ENCODE peak calls at places on chromosomes 11 and 22, in eight cellular contexts. V, L, R, T, A, W, I and C are unnamed samples.

GRCh38 chr22:32206774-32207758 is 2.2 kb upstream of the RFPL2 start:
- DNase-seq in A (peak), L (peak), V (no peak), T (peak), I (no peak), R (no peak), W (peak), C (no peak)

GRCh38 chr22:32318361-32318760 is 39.3 kb upstream of the RFPL3 start:
- DNase-seq in A (no peak), V (no peak), W (no peak), T (no peak), L (no peak), I (no peak), R (no peak), C (no peak)

GRCh38 chr11:95764267-95764898 is 25.2 kb downstream of the FAM76B start:
- DNase-seq in W (no peak), I (no peak), L (no peak), R (no peak), T (peak), A (no peak), V (no peak), C (no peak)

GRCh38 chr11:72684236-72684912 is 10.2 kb upstream of the PDE2A start:
- DNase-seq in R (peak), W (peak), T (peak), A (peak), L (no peak), I (peak), V (peak), C (peak)

GRCh38 chr11:44179173-44179572 is 83.7 kb downstream of the EXT2 start:
- DNase-seq in I (no peak), W (peak), A (no peak), V (no peak), L (no peak), T (peak), R (no peak), C (no peak)

GRCh38 chr22:18024276-18024939 is at the start of gene MICAL3:
- DNase-seq in T (peak), W (peak), R (peak), A (no peak), V (peak), L (peak), I (peak), C (no peak)

GRCh38 chr11:124716596-124716995 is 23.1 kb upstream of the NRGN start:
- DNase-seq in R (no peak), V (no peak), L (no peak), W (no peak), I (no peak), A (no peak), T (peak), C (no peak)

GRCh38 chr22:45053094-45053493 is 43.3 kb upstream of the PHF21B start:
- DNase-seq in V (no peak), W (no peak), R (no peak), A (no peak), I (no peak), L (no peak), T (no peak), C (no peak)

GRCh38 chr11:47861762-47862161 is 13.6 kb upstream of the NUP160 start:
- DNase-seq in W (no peak), T (peak), I (no peak), L (no peak), A (no peak), R (no peak), V (no peak), C (no peak)

GRCh38 chr11:72782081-72782920 is 11.5 kb downstream of the STARD10 start:
- DNase-seq in T (no peak), V (no peak), L (peak), A (no peak), I (no peak), W (no peak), R (no peak), C (no peak)

GRCh38 chr11:34732831-34733230 is 111.9 kb downstream of the EHF start:
- DNase-seq in V (no peak), L (no peak), T (no peak), I (no peak), A (no peak), R (no peak), W (no peak), C (no peak)
- TF ChIP-seq CTCF in V (no peak), L (no peak), T (no peak), I (no peak), A (no peak), R (no peak), W (no peak), C (no peak)

GRCh38 chr11:62974848-62975522 is 9.8 kb downstream of the SLC22A6 start:
- DNase-seq in V (peak), I (peak), L (no peak), R (peak), T (peak), W (peak), A (no peak), C (no peak)
- TF ChIP-seq CTCF in V (peak), I (no peak), L (peak), R (no peak), T (peak), W (peak), A (peak), C (no peak)

GRCh38 chr11:10564692-10565318 is 3.7 kb downstream of the LYVE1 start:
- DNase-seq in R (no peak), T (peak), W (no peak), V (no peak), A (no peak), L (no peak), I (no peak), C (no peak)
- TF ChIP-seq CTCF in R (no peak), T (peak), W (no peak), V (peak), A (peak), L (no peak), I (no peak), C (no peak)

GRCh38 chr11:870127-870413 is 27.4 kb downstream of the TSPAN4 start:
- DNase-seq in T (no peak), V (no peak), I (no peak), A (no peak), L (no peak), R (no peak), W (peak), C (no peak)
- TF ChIP-seq CTCF in T (peak), V (peak), I (peak), A (no peak), L (peak), R (no peak), W (peak), C (no peak)

GRCh38 chr11:85664561-85665481 is at the start of gene CREBZF:
- DNase-seq in R (peak), A (peak), T (peak), W (peak), I (peak), L (peak), V (peak), C (peak)
- TF ChIP-seq CTCF in R (no peak), A (no peak), T (no peak), W (no peak), I (no peak), L (no peak), V (no peak), C (no peak)